ENCODE peak calls at places on chromosomes 4 and X, in five cellular contexts. R is CD8-positive, alpha-beta T cell; V is IMR-90; J is right cardiac atrium; N is lung. M is an unnamed sample.

GRCh38 chr4:145199056-145199713 is 18.8 kb upstream of the OTUD4 start:
- ATAC-seq in R (no peak), V (no peak), J (no peak), N (no peak), M (no peak)

GRCh38 chr4:92714640-92715039 is 410.9 kb downstream of the GRID2 start:
- ATAC-seq in R (no peak), V (no peak), J (no peak), N (no peak), M (no peak)

GRCh38 chr4:108337923-108338322 is 169.2 kb upstream of the LEF1 start:
- ATAC-seq in R (no peak), V (no peak), J (no peak), N (peak; percentile 13), M (no peak)

GRCh38 chrX:29110041-29110440 is 522.8 kb downstream of the IL1RAPL1 start:
- ATAC-seq in R (no peak), V (no peak), J (no peak), N (no peak), M (no peak)

GRCh38 chr4:150033937-150034336 is 44.3 kb upstream of the DCLK2 start:
- ATAC-seq in R (no peak), V (peak; percentile 59), J (no peak), N (no peak), M (no peak)

GRCh38 chrX:103878466-103879151 is 46.6 kb upstream of the RAB9B start:
- ATAC-seq in R (no peak), V (peak; percentile 59), J (peak; percentile 81), N (no peak), M (no peak)

GRCh38 chr4:166172619-166173018 is 299.6 kb downstream of the TLL1 start:
- ATAC-seq in R (no peak), V (no peak), J (no peak), N (no peak), M (no peak)

GRCh38 chrX:101485212-101486064 is at the start of gene ARMCX4:
- ATAC-seq in R (peak; percentile 84), V (peak; percentile 90), J (peak; percentile 88), N (peak; percentile 49), M (peak; percentile 85)

GRCh38 chr4:145552181-145552822 is 66.9 kb upstream of the MMAA start:
- ATAC-seq in R (no peak), V (no peak), J (no peak), N (no peak), M (no peak)

GRCh38 chr4:165079476-165079875 is 25.8 kb downstream of the TRIM75 start:
- ATAC-seq in R (no peak), V (no peak), J (peak; percentile 55), N (no peak), M (no peak)

GRCh38 chr4:175176710-175177109 is 258.6 kb downstream of the ADAM29 start:
- ATAC-seq in R (no peak), V (no peak), J (no peak), N (no peak), M (no peak)

GRCh38 chr4:4364486-4365208 is 22.3 kb upstream of the NSG1 start:
- ATAC-seq in R (no peak), V (no peak), J (no peak), N (no peak), M (no peak)

GRCh38 chrX:77917294-77917933 is 6.9 kb downstream of the ATP7A start:
- ATAC-seq in R (no peak), V (no peak), J (no peak), N (no peak), M (no peak)

GRCh38 chr4:164930647-164931046 is 46.8 kb downstream of the TRIM61 start:
- ATAC-seq in R (no peak), V (no peak), J (no peak), N (no peak), M (no peak)

GRCh38 chr4:138104462-138104775 is 137.7 kb downstream of the SLC7A11 start:
- ATAC-seq in R (no peak), V (no peak), J (no peak), N (no peak), M (no peak)

GRCh38 chr4:158161561-158162354 is 11.1 kb downstream of the GASK1B start:
- ATAC-seq in R (no peak), V (peak; percentile 82), J (peak; percentile 95), N (peak; percentile 62), M (peak; percentile 92)

GRCh38 chr4:147981305-147981704 is 249.4 kb downstream of the ARHGAP10 start:
- ATAC-seq in R (no peak), V (peak; percentile 72), J (no peak), N (no peak), M (no peak)

GRCh38 chrX:10518073-10518472 is 102.3 kb downstream of the MID1 start:
- ATAC-seq in R (no peak), V (no peak), J (no peak), N (no peak), M (no peak)

GRCh38 chr4:38523054-38523453 is 140.9 kb upstream of the KLF3 start:
- ATAC-seq in R (no peak), V (no peak), J (no peak), N (no peak), M (no peak)

GRCh38 chr4:126899382-126899801 is 733.4 kb upstream of the INTU start:
- ATAC-seq in R (no peak), V (peak; percentile 92), J (peak; percentile 83), N (no peak), M (peak; percentile 78)

GRCh38 chr4:144723471-144723870 is 77.5 kb downstream of the HHIP start:
- ATAC-seq in R (no peak), V (no peak), J (no peak), N (no peak), M (no peak)

GRCh38 chr4:77538144-77538543 is 67.5 kb upstream of the CXCL13 start:
- ATAC-seq in R (no peak), V (no peak), J (peak; percentile 90), N (peak; percentile 49), M (no peak)

GRCh38 chr4:111268769-111269414 is 646.0 kb upstream of the PITX2 start:
- ATAC-seq in R (no peak), V (no peak), J (no peak), N (no peak), M (no peak)

GRCh38 chr4:146104541-146104940 is 71.0 kb upstream of the LSM6 start:
- ATAC-seq in R (no peak), V (no peak), J (no peak), N (no peak), M (no peak)

GRCh38 chrX:150542846-150543229 is 25.6 kb upstream of the MTM1 start:
- ATAC-seq in R (no peak), V (no peak), J (no peak), N (no peak), M (no peak)

GRCh38 chr4:54099287-54099958 is 540 bp upstream of the GSX2 start:
- ATAC-seq in R (peak; percentile 15), V (no peak), J (no peak), N (no peak), M (no peak)
- H3K4me1 ChIP-seq in R (peaks cover 32% of the 10 kb centered on the region), V (no peaks in the 10 kb centered on the region), J (peaks cover 12% of the 10 kb centered on the region), N (peaks cover 15% of the 10 kb centered on the region), M (no peaks in the 10 kb centered on the region)

GRCh38 chr4:5885733-5886132 is 7.2 kb downstream of the CRMP1 start:
- ATAC-seq in R (no peak), V (no peak), J (no peak), N (no peak), M (no peak)

GRCh38 chr4:5887361-5888221 is 5.3 kb downstream of the CRMP1 start:
- ATAC-seq in R (no peak), V (peak; percentile 39), J (peak; percentile 40), N (no peak), M (peak; percentile 30)

GRCh38 chr4:5888222-5888701 is 4.6 kb downstream of the CRMP1 start:
- ATAC-seq in R (no peak), V (peak; percentile 16), J (peak; percentile 25), N (no peak), M (no peak)

GRCh38 chr4:5888706-5889696 is 3.9 kb downstream of the CRMP1 start:
- ATAC-seq in R (no peak), V (no peak), J (no peak), N (no peak), M (no peak)

GRCh38 chr4:5887011-5887360 is 5.9 kb downstream of the CRMP1 start:
- ATAC-seq in R (no peak), V (no peak), J (no peak), N (no peak), M (no peak)
- H3K4me1 ChIP-seq in R (no peaks in the 10 kb centered on the region), V (no peaks in the 10 kb centered on the region), J (no peaks in the 10 kb centered on the region), N (peaks cover 11% of the 10 kb centered on the region), M (peaks cover 18% of the 10 kb centered on the region)

DNA sequence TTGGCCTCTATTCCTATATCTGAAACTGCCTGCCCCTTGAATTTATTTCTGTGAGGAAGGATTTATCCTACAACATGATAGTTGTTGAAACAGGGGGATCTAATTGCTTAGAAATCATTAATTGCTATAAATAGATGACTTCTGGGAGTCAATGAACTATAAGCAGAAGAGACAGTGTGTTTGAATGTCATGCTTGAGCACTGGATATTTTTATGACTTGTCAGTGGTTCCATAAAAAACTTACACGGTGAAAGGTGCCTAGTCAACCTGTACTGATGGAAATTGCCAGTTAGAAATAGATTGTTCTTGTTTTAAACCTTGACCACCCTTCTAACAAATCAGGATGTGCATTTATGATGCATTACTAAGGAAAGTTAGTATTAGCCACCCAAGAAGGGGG is 306.9 kb upstream of the PPARGC1A start:
- ATAC-seq in R (no peak), V (no peak), J (peak; percentile 61), N (no peak), M (no peak)
- H3K4me1 ChIP-seq in R (no peaks in the 10 kb centered on the region), V (peaks cover 9% of the 10 kb centered on the region), J (no peaks in the 10 kb centered on the region), N (no peaks in the 10 kb centered on the region), M (no peaks in the 10 kb centered on the region)

DNA sequence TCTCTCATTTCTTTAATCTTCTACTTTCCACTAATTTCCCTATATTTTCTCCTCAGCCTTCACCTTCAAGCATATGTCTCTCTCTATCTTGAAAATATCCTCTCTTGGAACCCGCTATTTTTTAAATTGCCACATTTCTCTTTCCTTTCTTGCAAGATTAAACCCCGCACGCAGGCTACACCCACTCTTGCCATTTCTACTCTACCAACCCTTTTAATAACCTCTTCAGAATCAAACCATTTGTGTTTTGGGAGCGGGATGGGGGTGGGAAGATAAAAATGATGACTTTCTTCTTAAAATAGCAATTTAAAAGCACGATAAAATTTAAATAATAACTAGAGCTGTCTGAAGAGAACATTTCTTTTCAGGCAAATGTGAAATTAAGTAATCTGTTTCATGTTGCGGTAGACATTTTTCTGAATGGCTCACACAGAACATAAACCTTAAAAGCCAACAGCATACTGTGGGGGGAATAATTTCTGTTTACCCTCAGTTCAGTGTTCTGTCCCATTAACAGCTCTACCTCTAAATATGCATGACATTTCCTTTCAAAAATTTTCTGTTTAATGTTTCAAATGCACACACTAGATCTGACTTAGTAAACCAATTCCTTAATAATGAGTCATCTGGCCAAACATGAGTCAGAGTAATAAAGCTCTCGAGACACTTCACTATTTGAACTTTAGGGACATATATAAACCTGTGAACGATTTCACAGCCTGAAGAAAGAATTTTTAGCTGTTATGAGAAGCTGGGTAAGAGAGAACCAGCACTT is 20.5 kb downstream of the ARSJ start:
- ATAC-seq in R (no peak), V (peak; percentile 82), J (peak; percentile 66), N (peak; percentile 85), M (peak; percentile 83)
- H3K4me1 ChIP-seq in R (no peaks in the 10 kb centered on the region), V (peaks cover 13% of the 10 kb centered on the region), J (no peaks in the 10 kb centered on the region), N (peaks cover 1% of the 10 kb centered on the region), M (peaks cover 64% of the 10 kb centered on the region)

GRCh38 chr4:7811536-7812190 is 128.0 kb downstream of the AFAP1 start:
- ATAC-seq in R (no peak), V (peak; percentile 79), J (peak; percentile 72), N (peak; percentile 49), M (peak; percentile 82)

GRCh38 chr4:7814451-7814850 is 125.2 kb downstream of the AFAP1 start:
- ATAC-seq in R (no peak), V (no peak), J (no peak), N (no peak), M (no peak)

GRCh38 chr4:7812191-7812860 is 127.3 kb downstream of the AFAP1 start:
- ATAC-seq in R (no peak), V (no peak), J (no peak), N (no peak), M (peak; percentile 14)

GRCh38 chr4:7813674-7814073 is 126.0 kb downstream of the AFAP1 start:
- ATAC-seq in R (no peak), V (no peak), J (no peak), N (peak; percentile 36), M (no peak)

GRCh38 chr4:7812921-7813320 is 126.7 kb downstream of the AFAP1 start:
- ATAC-seq in R (no peak), V (no peak), J (no peak), N (no peak), M (no peak)
- H3K4me1 ChIP-seq in R (no peaks in the 10 kb centered on the region), V (peaks cover 39% of the 10 kb centered on the region), J (peaks cover 11% of the 10 kb centered on the region), N (peaks cover 7% of the 10 kb centered on the region), M (peaks cover 72% of the 10 kb centered on the region)